ENCODE peak calls at places on chromosomes 16 and 17, in four cellular contexts. D, P, T and W are unnamed samples. For H3K36me3, the result is how much of the 10 kb centered on the place peaks cover.

GRCh38 chr17:7405413-7405881 is 1.6 kb upstream of the TMEM256 start:
- DNase-seq in D (peak), P (no peak), T (no peak), W (no peak)

GRCh38 chr17:71921726-71922320 is 199.0 kb upstream of the SOX9 start:
- DNase-seq in D (no peak), P (no peak), T (no peak), W (no peak)

GRCh38 chr17:49280918-49281317 is 50.3 kb upstream of the PHOSPHO1 start:
- DNase-seq in D (no peak), P (no peak), T (no peak), W (no peak)

GRCh38 chr17:81403671-81404534 is 8.6 kb downstream of the BAHCC1 start:
- DNase-seq in D (no peak), P (peak), T (no peak), W (no peak)

GRCh38 chr17:1047177-1047885 is 50.4 kb downstream of the TIMM22 start:
- DNase-seq in D (no peak), P (no peak), T (no peak), W (no peak)

GRCh38 chr17:1229354-1229890 is 40.8 kb upstream of the BHLHA9 start:
- DNase-seq in D (peak), P (peak), T (peak), W (peak)

GRCh38 chr17:65627108-65627507 is 65.7 kb upstream of the AXIN2 start:
- DNase-seq in D (no peak), P (no peak), T (peak), W (peak)

GRCh38 chr16:23081675-23082119 is 67.6 kb downstream of the USP31 start:
- DNase-seq in D (no peak), P (no peak), T (no peak), W (no peak)

GRCh38 chr16:30028438-30029093 is 2.5 kb downstream of the TLCD3B start:
- DNase-seq in D (no peak), P (no peak), T (no peak), W (no peak)

GRCh38 chr17:47735536-47736011 is 2.5 kb downstream of the TBX21 start:
- DNase-seq in D (no peak), P (no peak), T (no peak), W (no peak)

GRCh38 chr17:48901241-48901640 is 7.0 kb upstream of the UBE2Z start:
- DNase-seq in D (no peak), P (no peak), T (no peak), W (no peak)

GRCh38 chr16:67541391-67542263 is 13.0 kb downstream of the RIPOR1 start:
- DNase-seq in D (no peak), P (no peak), T (no peak), W (peak)

GRCh38 chr16:67542464-67542863 is 13.8 kb downstream of the RIPOR1 start:
- DNase-seq in D (no peak), P (no peak), T (peak), W (peak)

GRCh38 chr16:67539271-67539670 is 10.6 kb downstream of the RIPOR1 start:
- DNase-seq in D (no peak), P (no peak), T (no peak), W (no peak)

GRCh38 chr16:67539691-67540635 is 11.3 kb downstream of the RIPOR1 start:
- DNase-seq in D (no peak), P (no peak), T (no peak), W (no peak)

DNA sequence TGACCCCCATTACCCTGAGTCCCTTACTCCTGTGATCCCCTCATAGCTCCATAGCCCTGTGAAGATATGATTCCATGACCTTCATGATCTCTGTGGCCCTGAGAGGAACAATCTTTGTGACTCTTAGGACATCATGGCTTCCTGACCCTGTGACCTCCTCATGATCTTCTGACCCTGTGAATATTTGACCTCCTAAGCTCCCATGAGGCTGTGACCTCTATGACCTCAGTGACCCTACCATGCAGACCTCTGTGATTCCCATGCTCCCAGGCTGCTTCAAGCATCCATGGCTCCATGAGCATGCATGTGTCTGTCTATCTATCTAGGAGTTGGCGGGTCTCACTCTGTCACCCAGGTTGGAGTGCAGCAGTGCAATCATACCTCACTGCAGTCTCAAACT is 12.1 kb downstream of the RIPOR1 start:
- DNase-seq in D (no peak), P (no peak), T (no peak), W (no peak)
- H3K36me3 ChIP-seq in D (under half), P (under half), T (under half), W (under half)

GRCh38 chr17:56150631-56151030 is 2.6 kb upstream of the ANKFN1 start:
- DNase-seq in D (no peak), P (no peak), T (no peak), W (no peak)

GRCh38 chr17:56149266-56150036 is 3.8 kb upstream of the ANKFN1 start:
- DNase-seq in D (no peak), P (no peak), T (no peak), W (no peak)

GRCh38 chr17:56144205-56144604 is 9.1 kb upstream of the ANKFN1 start:
- DNase-seq in D (no peak), P (no peak), T (no peak), W (no peak)

GRCh38 chr17:56146005-56146404 is 7.3 kb upstream of the ANKFN1 start:
- DNase-seq in D (no peak), P (no peak), T (no peak), W (no peak)

GRCh38 chr17:56148333-56148732 is 4.9 kb upstream of the ANKFN1 start:
- DNase-seq in D (no peak), P (no peak), T (no peak), W (no peak)
- H3K36me3 ChIP-seq in D (under half), P (under half), T (under half), W (under half)

GRCh38 chr17:50356892-50357510 is 11.1 kb downstream of the XYLT2 start:
- DNase-seq in D (no peak), P (no peak), T (no peak), W (no peak)
- H3K36me3 ChIP-seq in D (under half), P (under half), T (under half), W (under half)

DNA sequence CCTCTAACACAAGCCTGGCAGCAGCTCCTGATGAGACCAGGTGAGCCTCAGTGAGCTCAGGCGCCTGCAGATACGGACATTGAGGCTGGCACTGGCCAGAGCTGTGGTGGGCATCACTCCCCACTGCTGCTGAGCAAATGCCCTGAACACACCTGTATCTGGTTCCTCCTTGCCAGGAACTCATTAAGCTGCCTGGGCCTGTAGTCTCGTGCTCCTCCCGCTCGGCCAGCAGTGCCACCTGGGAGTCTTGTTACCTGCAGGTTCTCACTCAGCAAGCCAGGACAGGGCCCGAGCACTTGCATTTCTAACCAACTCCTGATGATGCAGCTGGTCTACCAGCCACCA is 13.3 kb downstream of the EIF4A3 start:
- DNase-seq in D (no peak), P (no peak), T (no peak), W (no peak)
- H3K36me3 ChIP-seq in D (under half), P (under half), T (under half), W (under half)